ENCODE peak calls at places on chromosomes 4 and X, in six cellular contexts. V is left ventricle myocardium inferior; L is upper lobe of left lung; N is MM.1S; T is CD4-positive, alpha-beta T cell; E is IMR-90. G is an unnamed sample.

GRCh38 chr4:161920304-161921052 is 243.3 kb downstream of the FSTL5 start:
- DNase-seq in E (no peak), T (no peak), L (no peak), V (no peak), N (no peak), G (no peak)

GRCh38 chr4:143224255-143224654 is 39.5 kb downstream of the USP38 start:
- DNase-seq in T (no peak), L (no peak), N (no peak), V (no peak), E (no peak), G (no peak)

GRCh38 chr4:74531952-74532794 is 87.2 kb downstream of the AREG start:
- DNase-seq in V (no peak), E (peak), N (peak), L (peak), T (no peak), G (no peak)

GRCh38 chr4:677431-678293 is 3.3 kb downstream of the MYL5 start:
- DNase-seq in V (no peak), E (no peak), T (no peak), N (no peak), L (no peak), G (no peak)

GRCh38 chrX:100410901-100411801 is 1.1 kb upstream of the PCDH19 start:
- DNase-seq in N (no peak), T (no peak), E (no peak), V (no peak), L (no peak), G (no peak)

GRCh38 chr4:98293089-98293887 is 32.1 kb downstream of the RAP1GDS1 start:
- DNase-seq in L (no peak), T (no peak), E (peak), N (no peak), V (no peak), G (no peak)

GRCh38 chr4:4364486-4365208 is 22.3 kb upstream of the NSG1 start:
- DNase-seq in T (no peak), E (no peak), V (no peak), L (no peak), N (no peak), G (no peak)

GRCh38 chr4:16661813-16662212 is 236.6 kb downstream of the LDB2 start:
- DNase-seq in N (no peak), V (no peak), L (no peak), E (no peak), T (no peak), G (no peak)

GRCh38 chrX:124764354-124764753 is 418.0 kb downstream of the SH2D1A start:
- DNase-seq in N (no peak), L (no peak), V (no peak), E (no peak), T (no peak), G (no peak)

GRCh38 chrX:147565239-147565638 is 346.5 kb upstream of the FMR1 start:
- DNase-seq in L (no peak), N (no peak), E (no peak), V (no peak), T (no peak), G (no peak)

GRCh38 chr4:95124906-95125504 is 367.2 kb downstream of the BMPR1B start:
- DNase-seq in T (no peak), N (peak), E (peak), V (no peak), L (peak), G (no peak)

GRCh38 chr4:169807934-169808333 is 50.2 kb upstream of the HPF1 start:
- DNase-seq in T (no peak), N (no peak), E (no peak), L (no peak), V (no peak), G (no peak)

GRCh38 chrX:39821011-39821708 is 276.6 kb downstream of the BCOR start:
- DNase-seq in T (peak), N (no peak), L (no peak), V (peak), E (peak), G (no peak)

GRCh38 chr4:80172203-80172602 is 25.1 kb upstream of the PRDM8 start:
- DNase-seq in L (no peak), T (no peak), E (no peak), N (peak), V (no peak), G (no peak)

GRCh38 chr4:11368701-11369115 is 60.0 kb downstream of the HS3ST1 start:
- DNase-seq in T (no peak), L (no peak), V (no peak), E (no peak), N (no peak), G (no peak)

GRCh38 chrX:96889726-96890125 is 6.0 kb downstream of the RPA4 start:
- DNase-seq in L (no peak), T (no peak), V (no peak), E (no peak), N (no peak), G (no peak)

GRCh38 chrX:136104936-136105335 is 42.4 kb upstream of the FHL1 start:
- DNase-seq in L (no peak), V (no peak), E (no peak), T (no peak), N (no peak), G (no peak)

GRCh38 chr4:189613202-189613601 is 327.5 kb upstream of the FRG1 start:
- DNase-seq in V (no peak), N (no peak), T (no peak), E (no peak), L (no peak), G (no peak)

GRCh38 chr4:87108142-87108546 is 112.3 kb downstream of the KLHL8 start:
- DNase-seq in E (peak), V (no peak), L (no peak), T (no peak), N (no peak), G (peak)

GRCh38 chr4:30946288-30946687 is 226.1 kb downstream of the PCDH7 start:
- DNase-seq in L (no peak), V (no peak), T (no peak), E (no peak), N (no peak), G (no peak)

GRCh38 chr4:41057456-41057855 is 156.9 kb downstream of the APBB2 start:
- DNase-seq in N (no peak), T (no peak), L (no peak), V (no peak), E (peak), G (no peak)
- H3K27ac ChIP-seq in N (no peak), T (no peak), L (no peak), V (peak), E (no peak), G (no peak)

GRCh38 chrX:103475381-103475780 is 43.9 kb downstream of the RAB40A start:
- DNase-seq in T (no peak), E (peak), L (no peak), V (no peak), N (no peak), G (no peak)
- TF ChIP-seq CTCF in T (no peak), E (no peak), L (no peak), V (no peak), N (no peak), G (no peak)

GRCh38 chr4:8904666-8905065 is 33.0 kb upstream of the HMX1 start:
- DNase-seq in T (no peak), V (no peak), N (no peak), E (no peak), L (no peak), G (no peak)
- H3K27ac ChIP-seq in T (no peak), V (no peak), N (no peak), E (no peak), L (no peak), G (no peak)

GRCh38 chr4:71052034-71052433 is 58.6 kb downstream of the DCK start:
- DNase-seq in V (no peak), L (no peak), T (no peak), E (no peak), N (no peak), G (no peak)

GRCh38 chr4:71052716-71053115 is 59.3 kb downstream of the DCK start:
- DNase-seq in E (no peak), L (no peak), V (no peak), T (no peak), N (no peak), G (no peak)

GRCh38 chr4:71049395-71049794 is 55.9 kb downstream of the DCK start:
- DNase-seq in N (no peak), L (no peak), V (no peak), E (no peak), T (no peak), G (no peak)

GRCh38 chr4:71045256-71045655 is 51.8 kb downstream of the DCK start:
- DNase-seq in T (no peak), E (no peak), L (no peak), V (no peak), N (no peak), G (no peak)

GRCh38 chr4:71050809-71051208 is 57.4 kb downstream of the DCK start:
- DNase-seq in L (no peak), T (no peak), E (peak), N (no peak), V (no peak), G (no peak)
- TF ChIP-seq CTCF in L (no peak), T (no peak), E (peak), N (no peak), V (peak), G (no peak)

DNA sequence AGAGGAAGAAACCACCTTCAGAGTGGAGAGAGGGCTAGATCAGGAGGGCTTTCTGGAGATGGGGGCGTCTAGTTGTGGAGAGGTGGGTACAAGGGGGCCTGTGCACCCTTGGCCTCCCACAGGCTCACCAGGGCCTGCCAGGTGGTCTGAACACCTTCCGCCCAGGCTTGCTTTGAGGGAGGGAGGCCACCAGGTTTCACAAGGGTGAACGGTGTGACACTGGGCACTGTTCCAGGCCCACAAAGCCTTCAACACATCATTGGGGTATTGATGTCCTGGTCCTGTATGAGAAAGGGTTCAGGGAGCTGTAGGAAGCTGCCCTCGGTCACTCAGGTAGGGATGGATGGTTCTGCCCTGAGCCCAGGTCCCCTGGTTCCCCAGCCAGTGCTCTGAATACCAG is 6.0 kb downstream of the HTRA3 start:
- DNase-seq in V (peak), T (no peak), N (no peak), L (no peak), E (no peak), G (no peak)
- H3K27ac ChIP-seq in V (peak), T (no peak), N (no peak), L (no peak), E (peak), G (peak)

GRCh38 chr4:127007336-127007735 is 625.4 kb upstream of the INTU start:
- DNase-seq in V (no peak), E (no peak), L (no peak), T (no peak), N (no peak), G (no peak)

GRCh38 chr4:127015616-127016015 is 617.1 kb upstream of the INTU start:
- DNase-seq in V (no peak), L (no peak), E (no peak), T (no peak), N (no peak), G (no peak)

GRCh38 chr4:127012549-127012948 is 620.2 kb upstream of the INTU start:
- DNase-seq in E (peak), N (no peak), L (no peak), V (no peak), T (no peak), G (no peak)
- TF ChIP-seq CTCF in E (no peak), N (no peak), L (no peak), V (no peak), T (no peak), G (no peak)

GRCh38 chr4:147360301-147360700 is 120.6 kb upstream of the EDNRA start:
- DNase-seq in L (no peak), V (no peak), E (peak), N (no peak), T (no peak), G (no peak)

GRCh38 chr4:147366164-147366563 is 114.7 kb upstream of the EDNRA start:
- DNase-seq in L (no peak), N (no peak), V (no peak), T (no peak), E (no peak), G (no peak)

GRCh38 chr4:147363514-147363913 is 117.4 kb upstream of the EDNRA start:
- DNase-seq in V (no peak), E (no peak), T (no peak), L (no peak), N (no peak), G (no peak)

GRCh38 chr4:147361726-147362125 is 119.2 kb upstream of the EDNRA start:
- DNase-seq in V (no peak), E (peak), T (no peak), N (no peak), L (peak), G (peak)

DNA sequence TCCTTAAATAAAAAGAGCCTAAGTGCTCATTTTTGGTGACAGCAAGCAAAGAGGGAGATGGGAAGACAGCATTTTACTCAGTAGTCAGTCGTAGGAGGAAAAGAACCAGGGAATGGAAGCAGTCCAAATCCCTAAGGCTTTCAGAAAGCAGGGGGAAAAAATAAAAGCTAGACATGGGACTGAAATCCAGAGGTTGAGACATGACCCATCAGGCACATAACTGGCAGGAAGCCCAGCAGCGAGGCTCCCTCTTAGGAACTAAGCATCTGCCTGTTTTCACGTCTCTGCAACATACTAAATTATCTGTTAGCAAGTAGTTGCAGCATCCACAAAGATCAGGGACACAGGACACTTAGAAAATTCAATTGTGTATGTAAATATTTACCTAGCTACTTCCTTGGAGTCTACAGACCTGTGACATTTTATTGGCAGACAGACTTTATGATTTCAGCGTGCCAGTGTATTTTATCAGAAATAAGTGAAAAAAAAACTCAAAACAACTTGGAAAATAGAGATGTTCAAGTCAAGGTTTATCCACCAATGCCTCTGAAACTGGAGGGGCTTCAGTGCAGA is 117.9 kb upstream of the EDNRA start:
- DNase-seq in N (no peak), E (peak), V (peak), T (no peak), L (peak), G (no peak)
- H3K27ac ChIP-seq in N (no peak), E (peak), V (peak), T (no peak), L (peak), G (peak)

DNA sequence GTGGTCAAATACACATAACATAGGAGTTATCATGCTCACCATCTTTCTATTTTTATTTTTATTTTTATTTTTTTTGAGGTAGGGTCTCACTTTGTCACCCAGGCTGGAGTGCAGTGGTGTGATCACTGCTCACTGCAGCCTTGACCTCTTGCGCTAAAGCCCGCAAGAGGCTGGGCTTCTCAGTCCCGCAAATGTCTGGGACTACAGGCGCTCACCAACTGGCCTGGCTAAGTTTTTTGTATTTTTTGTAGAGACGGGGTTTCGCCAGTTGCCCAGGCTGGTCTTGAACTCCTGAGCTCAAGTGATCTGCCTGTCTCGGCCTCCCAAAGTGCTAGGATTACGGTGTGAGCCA is 295 bp upstream of the TLR10 start:
- DNase-seq in N (no peak), E (no peak), T (no peak), L (no peak), V (no peak), G (no peak)
- TF ChIP-seq CTCF in N (no peak), E (no peak), T (peak), L (no peak), V (no peak), G (no peak)